ENCODE peak calls at places on chromosomes 13 and 19, in five cellular contexts. One of them, this sample, is unnamed.

GRCh38 chr19:36973021-36973843 is 57.1 kb downstream of the ZNF568 start:
- DNase-seq in nucleus accumbens: peak
- DNase-seq in activated CD4-positive, CD25-positive, alpha-beta regulatory T cell: peak
- DNase-seq in C1 segment of cervical spinal cord: peak
- DNase-seq in stimulated activated CD8-positive, alpha-beta memory T cell treated with anti-CD3 and anti-CD28 coated beads, Interleukin-15, amount 100 ng/mL, for 1 hour: peak
- DNase-seq in this sample: peak

GRCh38 chr19:45994456-45994988 is 745 bp upstream of the CCDC61 start:
- DNase-seq in C1 segment of cervical spinal cord: no peak
- DNase-seq in nucleus accumbens: no peak
- DNase-seq in activated CD4-positive, CD25-positive, alpha-beta regulatory T cell: no peak
- DNase-seq in stimulated activated CD8-positive, alpha-beta memory T cell treated with anti-CD3 and anti-CD28 coated beads, Interleukin-15, amount 100 ng/mL, for 1 hour: no peak
- DNase-seq in this sample: no peak

GRCh38 chr19:29247051-29247450 is 34.1 kb upstream of the UQCRFS1 start:
- DNase-seq in C1 segment of cervical spinal cord: peak
- DNase-seq in nucleus accumbens: no peak
- DNase-seq in stimulated activated CD8-positive, alpha-beta memory T cell treated with anti-CD3 and anti-CD28 coated beads, Interleukin-15, amount 100 ng/mL, for 1 hour: no peak
- DNase-seq in activated CD4-positive, CD25-positive, alpha-beta regulatory T cell: no peak
- DNase-seq in this sample: no peak

GRCh38 chr19:30064021-30064699 is 122.1 kb downstream of the URI1 start:
- DNase-seq in stimulated activated CD8-positive, alpha-beta memory T cell treated with anti-CD3 and anti-CD28 coated beads, Interleukin-15, amount 100 ng/mL, for 1 hour: no peak
- DNase-seq in activated CD4-positive, CD25-positive, alpha-beta regulatory T cell: no peak
- DNase-seq in nucleus accumbens: no peak
- DNase-seq in C1 segment of cervical spinal cord: peak
- DNase-seq in this sample: no peak

GRCh38 chr13:44578064-44578394 is 1.9 kb upstream of the TSC22D1 start:
- DNase-seq in stimulated activated CD8-positive, alpha-beta memory T cell treated with anti-CD3 and anti-CD28 coated beads, Interleukin-15, amount 100 ng/mL, for 1 hour: no peak
- DNase-seq in activated CD4-positive, CD25-positive, alpha-beta regulatory T cell: no peak
- DNase-seq in C1 segment of cervical spinal cord: no peak
- DNase-seq in nucleus accumbens: no peak
- DNase-seq in this sample: no peak

GRCh38 chr13:62085832-62086231 is 670.2 kb upstream of the PCDH20 start:
- DNase-seq in nucleus accumbens: no peak
- DNase-seq in activated CD4-positive, CD25-positive, alpha-beta regulatory T cell: no peak
- DNase-seq in C1 segment of cervical spinal cord: no peak
- DNase-seq in stimulated activated CD8-positive, alpha-beta memory T cell treated with anti-CD3 and anti-CD28 coated beads, Interleukin-15, amount 100 ng/mL, for 1 hour: no peak
- DNase-seq in this sample: no peak

GRCh38 chr13:65656740-65657329 is 1573.3 kb downstream of the PCDH9 start:
- DNase-seq in C1 segment of cervical spinal cord: no peak
- DNase-seq in stimulated activated CD8-positive, alpha-beta memory T cell treated with anti-CD3 and anti-CD28 coated beads, Interleukin-15, amount 100 ng/mL, for 1 hour: no peak
- DNase-seq in activated CD4-positive, CD25-positive, alpha-beta regulatory T cell: no peak
- DNase-seq in nucleus accumbens: no peak
- DNase-seq in this sample: no peak

GRCh38 chr19:898663-899062 is 5.4 kb downstream of the RNU6-9 start:
- DNase-seq in activated CD4-positive, CD25-positive, alpha-beta regulatory T cell: no peak
- DNase-seq in stimulated activated CD8-positive, alpha-beta memory T cell treated with anti-CD3 and anti-CD28 coated beads, Interleukin-15, amount 100 ng/mL, for 1 hour: no peak
- DNase-seq in nucleus accumbens: peak
- DNase-seq in C1 segment of cervical spinal cord: peak
- DNase-seq in this sample: no peak

GRCh38 chr19:47305309-47305751 is 4.3 kb upstream of the C5AR1 start:
- DNase-seq in C1 segment of cervical spinal cord: no peak
- DNase-seq in stimulated activated CD8-positive, alpha-beta memory T cell treated with anti-CD3 and anti-CD28 coated beads, Interleukin-15, amount 100 ng/mL, for 1 hour: peak
- DNase-seq in nucleus accumbens: peak
- DNase-seq in activated CD4-positive, CD25-positive, alpha-beta regulatory T cell: peak
- DNase-seq in this sample: peak

GRCh38 chr19:13765395-13766094 is 1.2 kb downstream of the MRI1 start:
- DNase-seq in nucleus accumbens: no peak
- DNase-seq in activated CD4-positive, CD25-positive, alpha-beta regulatory T cell: no peak
- DNase-seq in C1 segment of cervical spinal cord: no peak
- DNase-seq in stimulated activated CD8-positive, alpha-beta memory T cell treated with anti-CD3 and anti-CD28 coated beads, Interleukin-15, amount 100 ng/mL, for 1 hour: no peak
- DNase-seq in this sample: no peak

GRCh38 chr13:31234729-31235128 is 35.0 kb downstream of the B3GLCT start:
- DNase-seq in stimulated activated CD8-positive, alpha-beta memory T cell treated with anti-CD3 and anti-CD28 coated beads, Interleukin-15, amount 100 ng/mL, for 1 hour: no peak
- DNase-seq in activated CD4-positive, CD25-positive, alpha-beta regulatory T cell: no peak
- DNase-seq in C1 segment of cervical spinal cord: no peak
- DNase-seq in nucleus accumbens: no peak
- DNase-seq in this sample: no peak

GRCh38 chr19:47005164-47005641 is 14.4 kb upstream of the NPAS1 start:
- DNase-seq in activated CD4-positive, CD25-positive, alpha-beta regulatory T cell: no peak
- DNase-seq in C1 segment of cervical spinal cord: no peak
- DNase-seq in stimulated activated CD8-positive, alpha-beta memory T cell treated with anti-CD3 and anti-CD28 coated beads, Interleukin-15, amount 100 ng/mL, for 1 hour: no peak
- DNase-seq in nucleus accumbens: no peak
- DNase-seq in this sample: no peak

GRCh38 chr13:111623170-111623569 is 302.7 kb downstream of the TEX29 start:
- DNase-seq in stimulated activated CD8-positive, alpha-beta memory T cell treated with anti-CD3 and anti-CD28 coated beads, Interleukin-15, amount 100 ng/mL, for 1 hour: no peak
- DNase-seq in C1 segment of cervical spinal cord: peak
- DNase-seq in nucleus accumbens: no peak
- DNase-seq in activated CD4-positive, CD25-positive, alpha-beta regulatory T cell: no peak
- DNase-seq in this sample: no peak

GRCh38 chr13:94858856-94859811 is 146.8 kb upstream of the SOX21 start:
- DNase-seq in activated CD4-positive, CD25-positive, alpha-beta regulatory T cell: no peak
- DNase-seq in C1 segment of cervical spinal cord: peak
- DNase-seq in nucleus accumbens: peak
- DNase-seq in stimulated activated CD8-positive, alpha-beta memory T cell treated with anti-CD3 and anti-CD28 coated beads, Interleukin-15, amount 100 ng/mL, for 1 hour: no peak
- DNase-seq in this sample: peak

GRCh38 chr13:23510979-23511735 is 59.1 kb upstream of the TNFRSF19 start:
- DNase-seq in C1 segment of cervical spinal cord: no peak
- DNase-seq in nucleus accumbens: peak
- DNase-seq in activated CD4-positive, CD25-positive, alpha-beta regulatory T cell: no peak
- DNase-seq in stimulated activated CD8-positive, alpha-beta memory T cell treated with anti-CD3 and anti-CD28 coated beads, Interleukin-15, amount 100 ng/mL, for 1 hour: no peak
- DNase-seq in this sample: no peak

GRCh38 chr13:105272660-105273631 is 1262.5 kb downstream of the EFNB2 start:
- DNase-seq in activated CD4-positive, CD25-positive, alpha-beta regulatory T cell: no peak
- DNase-seq in nucleus accumbens: no peak
- DNase-seq in C1 segment of cervical spinal cord: no peak
- DNase-seq in stimulated activated CD8-positive, alpha-beta memory T cell treated with anti-CD3 and anti-CD28 coated beads, Interleukin-15, amount 100 ng/mL, for 1 hour: no peak
- DNase-seq in this sample: no peak

GRCh38 chr19:16340654-16341053 is 16.0 kb downstream of the KLF2 start:
- DNase-seq in stimulated activated CD8-positive, alpha-beta memory T cell treated with anti-CD3 and anti-CD28 coated beads, Interleukin-15, amount 100 ng/mL, for 1 hour: no peak
- DNase-seq in activated CD4-positive, CD25-positive, alpha-beta regulatory T cell: no peak
- DNase-seq in nucleus accumbens: no peak
- DNase-seq in C1 segment of cervical spinal cord: no peak
- DNase-seq in this sample: no peak

GRCh38 chr13:73222627-73223026 is 163.8 kb downstream of the KLF5 start:
- DNase-seq in nucleus accumbens: no peak
- DNase-seq in C1 segment of cervical spinal cord: no peak
- DNase-seq in activated CD4-positive, CD25-positive, alpha-beta regulatory T cell: no peak
- DNase-seq in stimulated activated CD8-positive, alpha-beta memory T cell treated with anti-CD3 and anti-CD28 coated beads, Interleukin-15, amount 100 ng/mL, for 1 hour: no peak
- DNase-seq in this sample: no peak

GRCh38 chr19:42290523-42291436 is 11.2 kb upstream of the PRR19 start:
- DNase-seq in activated CD4-positive, CD25-positive, alpha-beta regulatory T cell: peak
- DNase-seq in nucleus accumbens: no peak
- DNase-seq in C1 segment of cervical spinal cord: no peak
- DNase-seq in stimulated activated CD8-positive, alpha-beta memory T cell treated with anti-CD3 and anti-CD28 coated beads, Interleukin-15, amount 100 ng/mL, for 1 hour: no peak
- DNase-seq in this sample: peak

GRCh38 chr13:26518433-26519084 is 38.9 kb upstream of the WASF3 start:
- DNase-seq in nucleus accumbens: no peak
- DNase-seq in C1 segment of cervical spinal cord: peak
- DNase-seq in activated CD4-positive, CD25-positive, alpha-beta regulatory T cell: no peak
- DNase-seq in stimulated activated CD8-positive, alpha-beta memory T cell treated with anti-CD3 and anti-CD28 coated beads, Interleukin-15, amount 100 ng/mL, for 1 hour: no peak
- DNase-seq in this sample: no peak

GRCh38 chr13:75049936-75050335 is 432.0 kb downstream of the TBC1D4 start:
- DNase-seq in stimulated activated CD8-positive, alpha-beta memory T cell treated with anti-CD3 and anti-CD28 coated beads, Interleukin-15, amount 100 ng/mL, for 1 hour: no peak
- DNase-seq in activated CD4-positive, CD25-positive, alpha-beta regulatory T cell: no peak
- DNase-seq in nucleus accumbens: no peak
- DNase-seq in C1 segment of cervical spinal cord: no peak
- DNase-seq in this sample: no peak

GRCh38 chr13:114222461-114222968 is 12.2 kb upstream of the CDC16 start:
- DNase-seq in stimulated activated CD8-positive, alpha-beta memory T cell treated with anti-CD3 and anti-CD28 coated beads, Interleukin-15, amount 100 ng/mL, for 1 hour: no peak
- DNase-seq in nucleus accumbens: no peak
- DNase-seq in C1 segment of cervical spinal cord: no peak
- DNase-seq in activated CD4-positive, CD25-positive, alpha-beta regulatory T cell: no peak
- DNase-seq in this sample: no peak

GRCh38 chr13:59532405-59532804 is 631.3 kb downstream of the DIAPH3 start:
- DNase-seq in stimulated activated CD8-positive, alpha-beta memory T cell treated with anti-CD3 and anti-CD28 coated beads, Interleukin-15, amount 100 ng/mL, for 1 hour: no peak
- DNase-seq in C1 segment of cervical spinal cord: no peak
- DNase-seq in nucleus accumbens: no peak
- DNase-seq in activated CD4-positive, CD25-positive, alpha-beta regulatory T cell: no peak
- DNase-seq in this sample: no peak

GRCh38 chr19:34985249-34986022 is 14.7 kb upstream of the GRAMD1A start:
- DNase-seq in C1 segment of cervical spinal cord: peak
- DNase-seq in activated CD4-positive, CD25-positive, alpha-beta regulatory T cell: no peak
- DNase-seq in nucleus accumbens: no peak
- DNase-seq in stimulated activated CD8-positive, alpha-beta memory T cell treated with anti-CD3 and anti-CD28 coated beads, Interleukin-15, amount 100 ng/mL, for 1 hour: no peak
- DNase-seq in this sample: no peak

GRCh38 chr19:49497790-49498106 is 1.5 kb downstream of the RPS11 start:
- DNase-seq in stimulated activated CD8-positive, alpha-beta memory T cell treated with anti-CD3 and anti-CD28 coated beads, Interleukin-15, amount 100 ng/mL, for 1 hour: no peak
- DNase-seq in activated CD4-positive, CD25-positive, alpha-beta regulatory T cell: no peak
- DNase-seq in C1 segment of cervical spinal cord: no peak
- DNase-seq in nucleus accumbens: no peak
- DNase-seq in this sample: no peak

GRCh38 chr13:113009743-113010509 is 40.9 kb downstream of the MCF2L start:
- DNase-seq in stimulated activated CD8-positive, alpha-beta memory T cell treated with anti-CD3 and anti-CD28 coated beads, Interleukin-15, amount 100 ng/mL, for 1 hour: no peak
- DNase-seq in C1 segment of cervical spinal cord: no peak
- DNase-seq in activated CD4-positive, CD25-positive, alpha-beta regulatory T cell: no peak
- DNase-seq in nucleus accumbens: no peak
- DNase-seq in this sample: no peak

GRCh38 chr13:93628136-93628535 is 401.5 kb downstream of the GPC6 start:
- DNase-seq in C1 segment of cervical spinal cord: no peak
- DNase-seq in stimulated activated CD8-positive, alpha-beta memory T cell treated with anti-CD3 and anti-CD28 coated beads, Interleukin-15, amount 100 ng/mL, for 1 hour: no peak
- DNase-seq in activated CD4-positive, CD25-positive, alpha-beta regulatory T cell: no peak
- DNase-seq in nucleus accumbens: no peak
- DNase-seq in this sample: no peak

GRCh38 chr13:99150575-99151370 is 49.9 kb upstream of the UBAC2 start:
- DNase-seq in nucleus accumbens: no peak
- DNase-seq in C1 segment of cervical spinal cord: no peak
- DNase-seq in activated CD4-positive, CD25-positive, alpha-beta regulatory T cell: no peak
- DNase-seq in stimulated activated CD8-positive, alpha-beta memory T cell treated with anti-CD3 and anti-CD28 coated beads, Interleukin-15, amount 100 ng/mL, for 1 hour: no peak
- DNase-seq in this sample: no peak

GRCh38 chr13:84927442-84928169 is 871.6 kb downstream of the SLITRK6 start:
- DNase-seq in C1 segment of cervical spinal cord: no peak
- DNase-seq in stimulated activated CD8-positive, alpha-beta memory T cell treated with anti-CD3 and anti-CD28 coated beads, Interleukin-15, amount 100 ng/mL, for 1 hour: no peak
- DNase-seq in activated CD4-positive, CD25-positive, alpha-beta regulatory T cell: no peak
- DNase-seq in nucleus accumbens: no peak
- DNase-seq in this sample: no peak

GRCh38 chr19:14145381-14145780 is 9.0 kb upstream of the ASF1B start:
- DNase-seq in nucleus accumbens: no peak
- DNase-seq in activated CD4-positive, CD25-positive, alpha-beta regulatory T cell: no peak
- DNase-seq in C1 segment of cervical spinal cord: no peak
- DNase-seq in stimulated activated CD8-positive, alpha-beta memory T cell treated with anti-CD3 and anti-CD28 coated beads, Interleukin-15, amount 100 ng/mL, for 1 hour: no peak
- DNase-seq in this sample: no peak

GRCh38 chr19:8334458-8335342 is 8.4 kb downstream of the KANK3 start:
- DNase-seq in C1 segment of cervical spinal cord: no peak
- DNase-seq in nucleus accumbens: no peak
- DNase-seq in stimulated activated CD8-positive, alpha-beta memory T cell treated with anti-CD3 and anti-CD28 coated beads, Interleukin-15, amount 100 ng/mL, for 1 hour: no peak
- DNase-seq in activated CD4-positive, CD25-positive, alpha-beta regulatory T cell: no peak
- DNase-seq in this sample: no peak

GRCh38 chr19:3194063-3194702 is 8.5 kb downstream of the NCLN start:
- DNase-seq in stimulated activated CD8-positive, alpha-beta memory T cell treated with anti-CD3 and anti-CD28 coated beads, Interleukin-15, amount 100 ng/mL, for 1 hour: no peak
- DNase-seq in C1 segment of cervical spinal cord: no peak
- DNase-seq in activated CD4-positive, CD25-positive, alpha-beta regulatory T cell: no peak
- DNase-seq in nucleus accumbens: no peak
- DNase-seq in this sample: no peak

GRCh38 chr19:55913643-55914268 is 18.4 kb downstream of the NLRP13 start:
- DNase-seq in nucleus accumbens: no peak
- DNase-seq in C1 segment of cervical spinal cord: no peak
- DNase-seq in stimulated activated CD8-positive, alpha-beta memory T cell treated with anti-CD3 and anti-CD28 coated beads, Interleukin-15, amount 100 ng/mL, for 1 hour: no peak
- DNase-seq in activated CD4-positive, CD25-positive, alpha-beta regulatory T cell: no peak
- DNase-seq in this sample: no peak

GRCh38 chr19:3482507-3483225 is 575 bp downstream of the SMIM44 start:
- DNase-seq in nucleus accumbens: no peak
- DNase-seq in activated CD4-positive, CD25-positive, alpha-beta regulatory T cell: no peak
- DNase-seq in stimulated activated CD8-positive, alpha-beta memory T cell treated with anti-CD3 and anti-CD28 coated beads, Interleukin-15, amount 100 ng/mL, for 1 hour: no peak
- DNase-seq in C1 segment of cervical spinal cord: no peak
- DNase-seq in this sample: no peak

GRCh38 chr13:106517151-106517847 is 18.2 kb downstream of the EFNB2 start:
- DNase-seq in activated CD4-positive, CD25-positive, alpha-beta regulatory T cell: no peak
- DNase-seq in stimulated activated CD8-positive, alpha-beta memory T cell treated with anti-CD3 and anti-CD28 coated beads, Interleukin-15, amount 100 ng/mL, for 1 hour: no peak
- DNase-seq in C1 segment of cervical spinal cord: no peak
- DNase-seq in nucleus accumbens: no peak
- DNase-seq in this sample: no peak

GRCh38 chr13:51838235-51838846 is 6.6 kb downstream of the TMEM272 start:
- DNase-seq in nucleus accumbens: no peak
- DNase-seq in stimulated activated CD8-positive, alpha-beta memory T cell treated with anti-CD3 and anti-CD28 coated beads, Interleukin-15, amount 100 ng/mL, for 1 hour: no peak
- DNase-seq in C1 segment of cervical spinal cord: no peak
- DNase-seq in activated CD4-positive, CD25-positive, alpha-beta regulatory T cell: no peak
- DNase-seq in this sample: no peak

This sample was measured in ovary.